ENCODE peak calls at places on chromosomes 2 and 18, in four cellular contexts. One of them, this sample, is unnamed.

GRCh38 chr2:1233280-1233679 is 180.0 kb upstream of the TPO start:
- DNase-seq in activated T-cell treated with anti-CD3 and anti-CD28 coated beads, Interleukin-2, amount 50 U/mL, for 72 hours: no peak
- DNase-seq in substantia nigra: no peak
- DNase-seq in endothelial cell of umbilical vein: no peak
- DNase-seq in this sample: no peak

GRCh38 chr2:98759827-98760625 is 29.1 kb upstream of the MGAT4A start:
- DNase-seq in substantia nigra: no peak
- DNase-seq in endothelial cell of umbilical vein: no peak
- DNase-seq in activated T-cell treated with anti-CD3 and anti-CD28 coated beads, Interleukin-2, amount 50 U/mL, for 72 hours: no peak
- DNase-seq in this sample: no peak

GRCh38 chr2:233758849-233759248 is 1.2 kb upstream of the UGT1A1 start:
- DNase-seq in activated T-cell treated with anti-CD3 and anti-CD28 coated beads, Interleukin-2, amount 50 U/mL, for 72 hours: no peak
- DNase-seq in endothelial cell of umbilical vein: no peak
- DNase-seq in substantia nigra: no peak
- DNase-seq in this sample: no peak

GRCh38 chr2:151374426-151374825 is 17.0 kb downstream of the TNFAIP6 start:
- DNase-seq in endothelial cell of umbilical vein: peak; percentile 66
- DNase-seq in substantia nigra: no peak
- DNase-seq in activated T-cell treated with anti-CD3 and anti-CD28 coated beads, Interleukin-2, amount 50 U/mL, for 72 hours: peak; percentile 3
- DNase-seq in this sample: no peak

GRCh38 chr2:11007331-11007909 is 95.7 kb downstream of the KCNF1 start:
- DNase-seq in substantia nigra: no peak
- DNase-seq in endothelial cell of umbilical vein: no peak
- DNase-seq in activated T-cell treated with anti-CD3 and anti-CD28 coated beads, Interleukin-2, amount 50 U/mL, for 72 hours: no peak
- DNase-seq in this sample: no peak

GRCh38 chr18:59101830-59102414 is 37.8 kb upstream of the SEC11C start:
- DNase-seq in substantia nigra: no peak
- DNase-seq in endothelial cell of umbilical vein: no peak
- DNase-seq in activated T-cell treated with anti-CD3 and anti-CD28 coated beads, Interleukin-2, amount 50 U/mL, for 72 hours: no peak
- DNase-seq in this sample: no peak

GRCh38 chr18:9613550-9614400 is 584 bp downstream of the PPP4R1 start:
- DNase-seq in endothelial cell of umbilical vein: peak; percentile 53
- DNase-seq in activated T-cell treated with anti-CD3 and anti-CD28 coated beads, Interleukin-2, amount 50 U/mL, for 72 hours: peak; percentile 61
- DNase-seq in substantia nigra: peak; percentile 24
- DNase-seq in this sample: peak; percentile 51

GRCh38 chr2:195406886-195407603 is 250.0 kb upstream of the SLC39A10 start:
- DNase-seq in endothelial cell of umbilical vein: no peak
- DNase-seq in substantia nigra: no peak
- DNase-seq in activated T-cell treated with anti-CD3 and anti-CD28 coated beads, Interleukin-2, amount 50 U/mL, for 72 hours: peak; percentile 10
- DNase-seq in this sample: no peak

GRCh38 chr2:122422384-122422991 is 667.0 kb downstream of the TSN start:
- DNase-seq in endothelial cell of umbilical vein: no peak
- DNase-seq in substantia nigra: no peak
- DNase-seq in activated T-cell treated with anti-CD3 and anti-CD28 coated beads, Interleukin-2, amount 50 U/mL, for 72 hours: no peak
- DNase-seq in this sample: no peak

GRCh38 chr2:234243871-234244565 is 193.5 kb downstream of the SPP2 start:
- DNase-seq in substantia nigra: no peak
- DNase-seq in endothelial cell of umbilical vein: peak; percentile 45
- DNase-seq in activated T-cell treated with anti-CD3 and anti-CD28 coated beads, Interleukin-2, amount 50 U/mL, for 72 hours: no peak
- DNase-seq in this sample: peak; percentile 23

GRCh38 chr2:64581777-64582539 is 57.8 kb downstream of the AFTPH start:
- DNase-seq in substantia nigra: no peak
- DNase-seq in endothelial cell of umbilical vein: no peak
- DNase-seq in activated T-cell treated with anti-CD3 and anti-CD28 coated beads, Interleukin-2, amount 50 U/mL, for 72 hours: no peak
- DNase-seq in this sample: no peak

GRCh38 chr2:15748736-15749323 is 157.2 kb downstream of the DDX1 start:
- DNase-seq in substantia nigra: peak; percentile 18
- DNase-seq in endothelial cell of umbilical vein: no peak
- DNase-seq in activated T-cell treated with anti-CD3 and anti-CD28 coated beads, Interleukin-2, amount 50 U/mL, for 72 hours: peak; percentile 3
- DNase-seq in this sample: no peak

GRCh38 chr18:49812321-49813070 is 837 bp downstream of the ACAA2 start:
- DNase-seq in activated T-cell treated with anti-CD3 and anti-CD28 coated beads, Interleukin-2, amount 50 U/mL, for 72 hours: no peak
- DNase-seq in endothelial cell of umbilical vein: peak; percentile 54
- DNase-seq in substantia nigra: no peak
- DNase-seq in this sample: no peak

GRCh38 chr2:67797801-67798535 is 264.8 kb downstream of the C1D start:
- DNase-seq in activated T-cell treated with anti-CD3 and anti-CD28 coated beads, Interleukin-2, amount 50 U/mL, for 72 hours: no peak
- DNase-seq in endothelial cell of umbilical vein: peak; percentile 58
- DNase-seq in substantia nigra: no peak
- DNase-seq in this sample: no peak

GRCh38 chr2:131105156-131105949 is at the start of gene PLEKHB2:
- DNase-seq in endothelial cell of umbilical vein: peak; percentile 93
- DNase-seq in substantia nigra: peak; percentile 88
- DNase-seq in activated T-cell treated with anti-CD3 and anti-CD28 coated beads, Interleukin-2, amount 50 U/mL, for 72 hours: peak; percentile 98
- DNase-seq in this sample: peak; percentile 95

GRCh38 chr2:207711750-207712487 is 479 bp downstream of the CCNYL1 start:
- DNase-seq in activated T-cell treated with anti-CD3 and anti-CD28 coated beads, Interleukin-2, amount 50 U/mL, for 72 hours: peak; percentile 71
- DNase-seq in substantia nigra: peak; percentile 70
- DNase-seq in endothelial cell of umbilical vein: peak; percentile 55
- DNase-seq in this sample: peak; percentile 67

GRCh38 chr2:81495556-81495955 is 1191.0 kb upstream of the LRRTM1 start:
- DNase-seq in activated T-cell treated with anti-CD3 and anti-CD28 coated beads, Interleukin-2, amount 50 U/mL, for 72 hours: no peak
- DNase-seq in endothelial cell of umbilical vein: no peak
- DNase-seq in substantia nigra: no peak
- DNase-seq in this sample: no peak

GRCh38 chr2:118763797-118764196 is 83.7 kb downstream of the EN1 start:
- DNase-seq in substantia nigra: no peak
- DNase-seq in activated T-cell treated with anti-CD3 and anti-CD28 coated beads, Interleukin-2, amount 50 U/mL, for 72 hours: no peak
- DNase-seq in endothelial cell of umbilical vein: no peak
- DNase-seq in this sample: no peak

GRCh38 chr2:28544405-28544914 is 48.6 kb downstream of the PLB1 start:
- DNase-seq in substantia nigra: no peak
- DNase-seq in activated T-cell treated with anti-CD3 and anti-CD28 coated beads, Interleukin-2, amount 50 U/mL, for 72 hours: peak; percentile 15
- DNase-seq in endothelial cell of umbilical vein: peak; percentile 47
- DNase-seq in this sample: peak; percentile 51

This sample was measured in activated CD4-positive, alpha-beta memory T cell treated with anti-CD3 and anti-CD28 coated beads, Interleukin-2, amount 10 ng/mL, durations not matched to agents 7 days and 5 days.